ENCODE peak calls at places on chromosomes 4 and X, in ten cellular contexts. One of them, this sample, is unnamed.

GRCh38 chr4:10732235-10732975 is 47.8 kb upstream of the CLNK start:
- DNase-seq in keratinocyte: no peak
- DNase-seq in fibroblast of lung: no peak
- DNase-seq in neural progenitor cell: no peak
- DNase-seq in HCT116: no peak
- DNase-seq in astrocyte: no peak
- DNase-seq in PC-3: no peak
- DNase-seq in mammary epithelial cell: no peak
- DNase-seq in SK-N-MC: no peak
- DNase-seq in GM23248: no peak
- DNase-seq in this sample: no peak

GRCh38 chr4:82789377-82789776 is 9.2 kb downstream of the SCD5 start:
- DNase-seq in keratinocyte: no peak
- DNase-seq in fibroblast of lung: no peak
- DNase-seq in neural progenitor cell: no peak
- DNase-seq in HCT116: no peak
- DNase-seq in astrocyte: peak
- DNase-seq in PC-3: no peak
- DNase-seq in mammary epithelial cell: no peak
- DNase-seq in SK-N-MC: no peak
- DNase-seq in GM23248: no peak
- DNase-seq in this sample: peak

GRCh38 chr4:132956951-132957350 is 192.1 kb upstream of the PCDH10 start:
- DNase-seq in keratinocyte: no peak
- DNase-seq in fibroblast of lung: no peak
- DNase-seq in neural progenitor cell: no peak
- DNase-seq in HCT116: no peak
- DNase-seq in astrocyte: no peak
- DNase-seq in PC-3: no peak
- DNase-seq in mammary epithelial cell: no peak
- DNase-seq in SK-N-MC: no peak
- DNase-seq in GM23248: no peak
- DNase-seq in this sample: no peak

GRCh38 chrX:24207826-24208225 is 58.3 kb downstream of the ZFX start:
- DNase-seq in keratinocyte: no peak
- DNase-seq in fibroblast of lung: peak
- DNase-seq in neural progenitor cell: no peak
- DNase-seq in HCT116: no peak
- DNase-seq in astrocyte: peak
- DNase-seq in PC-3: peak
- DNase-seq in mammary epithelial cell: no peak
- DNase-seq in SK-N-MC: no peak
- DNase-seq in GM23248: peak
- DNase-seq in this sample: no peak

GRCh38 chrX:50495616-50496015 is 25.0 kb upstream of the DGKK start:
- DNase-seq in keratinocyte: no peak
- DNase-seq in fibroblast of lung: peak
- DNase-seq in neural progenitor cell: no peak
- DNase-seq in HCT116: no peak
- DNase-seq in astrocyte: peak
- DNase-seq in PC-3: no peak
- DNase-seq in mammary epithelial cell: peak
- DNase-seq in SK-N-MC: no peak
- DNase-seq in GM23248: no peak
- DNase-seq in this sample: no peak

GRCh38 chrX:11341274-11342256 is 48.4 kb downstream of the AMELX start:
- DNase-seq in keratinocyte: peak
- DNase-seq in fibroblast of lung: peak
- DNase-seq in neural progenitor cell: no peak
- DNase-seq in HCT116: no peak
- DNase-seq in astrocyte: peak
- DNase-seq in PC-3: peak
- DNase-seq in mammary epithelial cell: peak
- DNase-seq in SK-N-MC: no peak
- DNase-seq in GM23248: peak
- DNase-seq in this sample: no peak

GRCh38 chrX:39445336-39445735 is 644.1 kb downstream of the MID1IP1 start:
- DNase-seq in keratinocyte: no peak
- DNase-seq in fibroblast of lung: no peak
- DNase-seq in neural progenitor cell: peak
- DNase-seq in HCT116: no peak
- DNase-seq in astrocyte: no peak
- DNase-seq in PC-3: peak
- DNase-seq in mammary epithelial cell: no peak
- DNase-seq in SK-N-MC: no peak
- DNase-seq in GM23248: no peak
- DNase-seq in this sample: peak

GRCh38 chr4:120005527-120005926 is 61.1 kb downstream of the MAD2L1 start:
- DNase-seq in keratinocyte: no peak
- DNase-seq in fibroblast of lung: no peak
- DNase-seq in neural progenitor cell: no peak
- DNase-seq in HCT116: no peak
- DNase-seq in astrocyte: no peak
- DNase-seq in PC-3: no peak
- DNase-seq in mammary epithelial cell: no peak
- DNase-seq in SK-N-MC: no peak
- DNase-seq in GM23248: no peak
- DNase-seq in this sample: no peak

GRCh38 chrX:114924846-114925245 is 92.6 kb downstream of the IL13RA2 start:
- DNase-seq in keratinocyte: no peak
- DNase-seq in fibroblast of lung: peak
- DNase-seq in neural progenitor cell: no peak
- DNase-seq in HCT116: no peak
- DNase-seq in astrocyte: peak
- DNase-seq in PC-3: peak
- DNase-seq in mammary epithelial cell: peak
- DNase-seq in SK-N-MC: no peak
- DNase-seq in GM23248: peak
- DNase-seq in this sample: peak

GRCh38 chr4:128876194-128876593 is 66.7 kb downstream of the JADE1 start:
- DNase-seq in keratinocyte: no peak
- DNase-seq in fibroblast of lung: no peak
- DNase-seq in neural progenitor cell: no peak
- DNase-seq in HCT116: no peak
- DNase-seq in astrocyte: no peak
- DNase-seq in PC-3: no peak
- DNase-seq in mammary epithelial cell: no peak
- DNase-seq in SK-N-MC: no peak
- DNase-seq in GM23248: no peak
- DNase-seq in this sample: no peak

GRCh38 chr4:57148831-57149230 is 38.6 kb upstream of the IGFBP7 start:
- DNase-seq in keratinocyte: no peak
- DNase-seq in fibroblast of lung: peak
- DNase-seq in neural progenitor cell: no peak
- DNase-seq in HCT116: no peak
- DNase-seq in astrocyte: peak
- DNase-seq in PC-3: peak
- DNase-seq in mammary epithelial cell: peak
- DNase-seq in SK-N-MC: no peak
- DNase-seq in GM23248: peak
- DNase-seq in this sample: no peak

GRCh38 chrX:139113682-139114081 is 402.2 kb upstream of the FGF13 start:
- DNase-seq in keratinocyte: no peak
- DNase-seq in fibroblast of lung: peak
- DNase-seq in neural progenitor cell: no peak
- DNase-seq in HCT116: no peak
- DNase-seq in astrocyte: no peak
- DNase-seq in PC-3: peak
- DNase-seq in mammary epithelial cell: no peak
- DNase-seq in SK-N-MC: no peak
- DNase-seq in GM23248: peak
- DNase-seq in this sample: no peak

GRCh38 chr4:128707864-128708263 is 101.6 kb upstream of the JADE1 start:
- DNase-seq in keratinocyte: no peak
- DNase-seq in fibroblast of lung: peak
- DNase-seq in neural progenitor cell: no peak
- DNase-seq in HCT116: no peak
- DNase-seq in astrocyte: peak
- DNase-seq in PC-3: peak
- DNase-seq in mammary epithelial cell: peak
- DNase-seq in SK-N-MC: no peak
- DNase-seq in GM23248: peak
- DNase-seq in this sample: no peak

GRCh38 chrX:126448681-126449080 is 103.9 kb downstream of the DCAF12L1 start:
- DNase-seq in keratinocyte: no peak
- DNase-seq in fibroblast of lung: no peak
- DNase-seq in neural progenitor cell: no peak
- DNase-seq in HCT116: no peak
- DNase-seq in astrocyte: no peak
- DNase-seq in PC-3: no peak
- DNase-seq in mammary epithelial cell: no peak
- DNase-seq in SK-N-MC: no peak
- DNase-seq in GM23248: no peak
- DNase-seq in this sample: no peak
- TF ChIP-seq EZH2 in keratinocyte: no peak
- TF ChIP-seq EZH2 in fibroblast of lung: no peak
- TF ChIP-seq EZH2 in neural progenitor cell: no peak
- TF ChIP-seq EZH2 in HCT116: no peak
- TF ChIP-seq EZH2 in astrocyte: no peak
- TF ChIP-seq EZH2 in PC-3: no peak
- TF ChIP-seq EZH2 in mammary epithelial cell: no peak
- TF ChIP-seq EZH2 in SK-N-MC: no peak
- TF ChIP-seq EZH2 in GM23248: no peak
- TF ChIP-seq EZH2 in this sample: no peak

GRCh38 chr4:79297029-79297428 is 28.8 kb downstream of the NAA11 start:
- DNase-seq in keratinocyte: no peak
- DNase-seq in fibroblast of lung: no peak
- DNase-seq in neural progenitor cell: no peak
- DNase-seq in HCT116: no peak
- DNase-seq in astrocyte: no peak
- DNase-seq in PC-3: no peak
- DNase-seq in mammary epithelial cell: no peak
- DNase-seq in SK-N-MC: no peak
- DNase-seq in GM23248: no peak
- DNase-seq in this sample: no peak

GRCh38 chr4:79298027-79298426 is 27.8 kb downstream of the NAA11 start:
- DNase-seq in keratinocyte: no peak
- DNase-seq in fibroblast of lung: no peak
- DNase-seq in neural progenitor cell: no peak
- DNase-seq in HCT116: no peak
- DNase-seq in astrocyte: no peak
- DNase-seq in PC-3: no peak
- DNase-seq in mammary epithelial cell: no peak
- DNase-seq in SK-N-MC: no peak
- DNase-seq in GM23248: no peak
- DNase-seq in this sample: no peak

GRCh38 chr4:79297479-79297878 is 28.4 kb downstream of the NAA11 start:
- DNase-seq in keratinocyte: no peak
- DNase-seq in fibroblast of lung: no peak
- DNase-seq in neural progenitor cell: no peak
- DNase-seq in HCT116: no peak
- DNase-seq in astrocyte: no peak
- DNase-seq in PC-3: no peak
- DNase-seq in mammary epithelial cell: no peak
- DNase-seq in SK-N-MC: no peak
- DNase-seq in GM23248: no peak
- DNase-seq in this sample: no peak

GRCh38 chr4:79294064-79294463 is 31.8 kb downstream of the NAA11 start:
- DNase-seq in keratinocyte: no peak
- DNase-seq in fibroblast of lung: peak
- DNase-seq in neural progenitor cell: no peak
- DNase-seq in HCT116: no peak
- DNase-seq in astrocyte: peak
- DNase-seq in PC-3: peak
- DNase-seq in mammary epithelial cell: no peak
- DNase-seq in SK-N-MC: no peak
- DNase-seq in GM23248: peak
- DNase-seq in this sample: no peak

GRCh38 chr4:79295076-79295475 is 30.8 kb downstream of the NAA11 start:
- DNase-seq in keratinocyte: no peak
- DNase-seq in fibroblast of lung: no peak
- DNase-seq in neural progenitor cell: no peak
- DNase-seq in HCT116: no peak
- DNase-seq in astrocyte: no peak
- DNase-seq in PC-3: no peak
- DNase-seq in mammary epithelial cell: no peak
- DNase-seq in SK-N-MC: no peak
- DNase-seq in GM23248: no peak
- DNase-seq in this sample: no peak
- TF ChIP-seq EZH2 in keratinocyte: no peak
- TF ChIP-seq EZH2 in fibroblast of lung: no peak
- TF ChIP-seq EZH2 in neural progenitor cell: no peak
- TF ChIP-seq EZH2 in HCT116: no peak
- TF ChIP-seq EZH2 in astrocyte: no peak
- TF ChIP-seq EZH2 in PC-3: no peak
- TF ChIP-seq EZH2 in mammary epithelial cell: no peak
- TF ChIP-seq EZH2 in SK-N-MC: no peak
- TF ChIP-seq EZH2 in GM23248: no peak
- TF ChIP-seq EZH2 in this sample: no peak

DNA sequence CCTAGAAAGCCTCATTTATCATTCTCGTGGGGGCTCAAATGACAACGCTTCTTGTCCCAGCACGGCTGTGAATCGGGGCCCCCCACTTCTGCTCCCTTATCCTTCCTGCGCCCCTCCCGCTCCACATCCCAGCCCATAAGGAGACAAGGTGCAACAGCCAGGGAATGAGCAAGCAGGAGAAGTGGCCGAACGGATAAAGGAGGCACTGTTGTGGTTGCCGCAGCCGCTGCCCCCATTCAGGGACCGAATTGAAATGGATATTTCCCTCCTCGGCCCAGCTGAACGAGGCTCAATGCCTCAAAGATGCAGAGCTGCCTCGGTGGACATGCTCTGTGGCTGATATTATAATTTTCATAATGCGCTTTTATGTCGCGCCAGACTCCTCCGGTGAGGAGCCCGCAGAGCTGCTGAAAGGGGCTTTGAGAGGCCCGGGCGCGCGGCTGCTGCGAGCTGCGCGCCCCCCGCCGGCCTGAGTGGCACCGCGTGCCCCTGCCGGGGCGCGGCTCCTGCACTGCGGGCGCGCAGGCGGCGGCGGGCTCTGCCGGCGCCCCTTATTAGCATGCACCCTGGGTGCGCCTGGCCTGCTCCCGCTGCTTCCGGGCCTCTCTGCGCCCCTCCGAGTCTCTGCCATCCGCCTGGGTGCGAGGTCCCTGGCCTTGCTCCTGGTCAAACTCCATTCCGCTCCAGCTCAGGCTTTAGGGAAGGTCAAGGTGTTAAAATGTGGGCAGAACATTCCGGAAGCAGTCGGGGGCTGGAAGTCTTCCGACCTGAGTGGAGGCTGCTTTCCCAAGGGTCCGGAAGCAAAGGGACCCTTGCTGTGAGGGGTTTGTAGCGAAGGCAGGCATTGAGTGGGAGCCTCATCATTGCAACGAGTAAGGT is 68.2 kb upstream of the TMEM33 start:
- DNase-seq in keratinocyte: no peak
- DNase-seq in fibroblast of lung: no peak
- DNase-seq in neural progenitor cell: peak
- DNase-seq in HCT116: no peak
- DNase-seq in astrocyte: no peak
- DNase-seq in PC-3: no peak
- DNase-seq in mammary epithelial cell: no peak
- DNase-seq in SK-N-MC: no peak
- DNase-seq in GM23248: no peak
- DNase-seq in this sample: peak
- TF ChIP-seq EZH2 in keratinocyte: peak
- TF ChIP-seq EZH2 in fibroblast of lung: peak
- TF ChIP-seq EZH2 in neural progenitor cell: peak
- TF ChIP-seq EZH2 in HCT116: no peak
- TF ChIP-seq EZH2 in astrocyte: peak
- TF ChIP-seq EZH2 in PC-3: no peak
- TF ChIP-seq EZH2 in mammary epithelial cell: peak
- TF ChIP-seq EZH2 in SK-N-MC: no peak
- TF ChIP-seq EZH2 in GM23248: no peak
- TF ChIP-seq EZH2 in this sample: peak

GRCh38 chr4:15004701-15005301 is 2.5 kb downstream of the CPEB2 start:
- DNase-seq in keratinocyte: no peak
- DNase-seq in fibroblast of lung: peak
- DNase-seq in neural progenitor cell: peak
- DNase-seq in HCT116: no peak
- DNase-seq in astrocyte: peak
- DNase-seq in PC-3: peak
- DNase-seq in mammary epithelial cell: peak
- DNase-seq in SK-N-MC: no peak
- DNase-seq in GM23248: peak
- DNase-seq in this sample: peak
- TF ChIP-seq EZH2 in keratinocyte: no peak
- TF ChIP-seq EZH2 in fibroblast of lung: no peak
- TF ChIP-seq EZH2 in neural progenitor cell: peak
- TF ChIP-seq EZH2 in HCT116: no peak
- TF ChIP-seq EZH2 in astrocyte: no peak
- TF ChIP-seq EZH2 in PC-3: no peak
- TF ChIP-seq EZH2 in mammary epithelial cell: no peak
- TF ChIP-seq EZH2 in SK-N-MC: no peak
- TF ChIP-seq EZH2 in GM23248: no peak
- TF ChIP-seq EZH2 in this sample: no peak

This sample was measured in GM23338.